ENCODE peak calls at places on chromosome 5, in four cellular contexts. B, S, X and T are unnamed samples.

GRCh38 chr5:171120986-171121622 is 187.9 kb upstream of the TLX3 start:
- DNase-seq in B (no peak), S (no peak), X (no peak), T (no peak)

GRCh38 chr5:79938468-79938867 is 52.6 kb downstream of the MTX3 start:
- DNase-seq in B (no peak), S (no peak), X (peak; percentile 96), T (no peak)

GRCh38 chr5:151173711-151174611 is 16.4 kb upstream of the ANXA6 start:
- DNase-seq in B (no peak), S (no peak), X (no peak), T (no peak)

GRCh38 chr5:124156408-124157027 is 589.9 kb downstream of the ZNF608 start:
- DNase-seq in B (peak; percentile 31), S (no peak), X (no peak), T (peak; percentile 61)

GRCh38 chr5:133688386-133688785 is 76.0 kb upstream of the FSTL4 start:
- DNase-seq in B (no peak), S (no peak), X (peak; percentile 52), T (no peak)

GRCh38 chr5:11069041-11069440 is 308.0 kb upstream of the DAP start:
- DNase-seq in B (no peak), S (no peak), X (no peak), T (no peak)

GRCh38 chr5:158770506-158770905 is 329.2 kb downstream of the EBF1 start:
- DNase-seq in B (no peak), S (no peak), X (peak; percentile 23), T (peak; percentile 56)

GRCh38 chr5:179154991-179155955 is 95.1 kb downstream of the ZNF354C start:
- DNase-seq in B (no peak), S (peak; percentile 64), X (no peak), T (no peak)

GRCh38 chr5:134125195-134126015 is 10.9 kb downstream of the TCF7 start:
- DNase-seq in B (peak; percentile 57), S (peak; percentile 82), X (peak; percentile 39), T (peak; percentile 97)

GRCh38 chr5:8628521-8628920 is 759.6 kb downstream of the MTRR start:
- DNase-seq in B (no peak), S (no peak), X (peak; percentile 52), T (no peak)

GRCh38 chr5:75526065-75526464 is 14.4 kb downstream of the POLK start:
- DNase-seq in B (no peak), S (no peak), X (no peak), T (no peak)

GRCh38 chr5:34957299-34957698 is 27.9 kb downstream of the DNAJC21 start:
- DNase-seq in B (no peak), S (no peak), X (no peak), T (peak; percentile 42)

GRCh38 chr5:66828551-66829421 is 232.6 kb downstream of the MAST4 start:
- DNase-seq in B (peak; percentile 83), S (peak; percentile 39), X (peak; percentile 89), T (peak; percentile 69)

GRCh38 chr5:66829826-66830225 is 233.6 kb downstream of the MAST4 start:
- DNase-seq in B (peak; percentile 24), S (no peak), X (peak; percentile 86), T (peak; percentile 54)

GRCh38 chr5:66826696-66827095 is 230.5 kb downstream of the MAST4 start:
- DNase-seq in B (no peak), S (no peak), X (no peak), T (no peak)

GRCh38 chr5:66826263-66826662 is 230.1 kb downstream of the MAST4 start:
- DNase-seq in B (no peak), S (no peak), X (no peak), T (no peak)

GRCh38 chr5:66828046-66828550 is 231.9 kb downstream of the MAST4 start:
- DNase-seq in B (no peak), S (no peak), X (no peak), T (no peak)
- H3K4me3 ChIP-seq in B (peak overlapping the region; percentile 49), S (peak overlapping the region; percentile 45), X (peak overlapping the region; percentile 54), T (peak overlapping the region; percentile 65)

GRCh38 chr5:38258319-38259061 is at the start of gene EGFLAM:
- DNase-seq in B (no peak), S (peak; percentile 83), X (peak; percentile 11), T (no peak)
- TF ChIP-seq CTCF in B (peak; percentile 51), S (peak; percentile 33), X (peak; percentile 8), T (peak; percentile 13)

GRCh38 chr5:962386-962785 is 46.2 kb upstream of the NKD2 start:
- DNase-seq in B (no peak), S (peak; percentile 20), X (no peak), T (no peak)
- H3K4me3 ChIP-seq in B (no peak overlapping the region), S (no peak overlapping the region), X (no peak overlapping the region), T (no peak overlapping the region)

DNA sequence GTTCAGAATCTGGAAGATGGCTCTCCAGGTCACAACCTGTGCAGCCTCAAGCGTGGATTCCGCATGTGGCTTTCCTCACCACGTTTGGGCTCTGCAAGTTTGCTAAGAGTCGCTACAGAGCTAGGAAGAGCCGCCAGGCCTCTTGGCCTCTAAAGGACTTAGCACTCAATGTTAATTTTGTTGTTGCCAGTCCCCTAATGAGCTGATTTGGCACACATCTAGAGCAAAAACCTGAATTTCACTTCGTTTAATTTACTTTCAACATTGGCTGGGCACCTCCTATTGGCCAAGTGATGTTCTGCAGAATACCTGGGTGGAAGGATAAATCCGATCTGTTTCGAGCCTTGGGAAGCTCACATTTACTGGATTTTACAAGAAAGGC is 65.8 kb upstream of the UNC5A start:
- DNase-seq in B (no peak), S (peak; percentile 50), X (no peak), T (no peak)
- TF ChIP-seq CTCF in B (peak; percentile 47), S (peak; percentile 43), X (peak; percentile 25), T (peak; percentile 19)

GRCh38 chr5:17282283-17283120 is 65.1 kb downstream of the BASP1 start:
- DNase-seq in B (peak; percentile 35), S (no peak), X (no peak), T (peak; percentile 6)
- H3K4me3 ChIP-seq in B (no peak overlapping the region), S (no peak overlapping the region), X (no peak overlapping the region), T (no peak overlapping the region)

DNA sequence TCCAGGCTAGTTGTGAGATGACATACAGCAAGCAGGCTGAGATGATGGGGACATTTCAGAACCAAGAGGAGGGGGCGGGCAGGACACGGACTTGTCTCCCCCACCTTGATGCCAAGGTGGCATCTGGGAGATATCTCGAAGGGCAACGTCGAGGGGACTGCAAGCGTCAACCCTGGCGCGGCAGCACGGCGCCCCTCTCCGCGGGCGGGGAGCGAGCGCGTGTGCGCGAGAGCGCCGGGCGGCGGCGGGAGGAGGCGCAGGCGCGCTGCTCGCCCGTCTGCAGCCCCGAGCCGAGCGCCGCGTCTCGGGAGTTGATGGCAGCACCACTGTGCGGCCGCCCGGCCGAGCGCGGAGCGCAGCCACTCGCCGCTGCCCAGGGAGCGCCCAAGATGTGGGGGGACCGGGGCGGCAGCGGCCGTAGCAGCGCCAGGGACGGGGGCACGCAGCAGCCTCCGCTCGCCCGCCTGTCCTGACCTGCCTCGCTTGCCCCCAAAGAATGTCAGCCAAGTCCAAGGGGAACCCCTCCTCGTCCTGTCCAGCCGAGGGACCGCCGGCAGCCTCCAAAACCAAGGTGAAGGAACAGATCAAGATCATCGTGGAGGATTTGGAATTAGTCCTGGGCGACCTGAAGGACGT is at the start of gene PRR16:
- DNase-seq in B (peak; percentile 45), S (peak; percentile 90), X (peak; percentile 73), T (peak; percentile 64)
- TF ChIP-seq CTCF in B (peak; percentile 17), S (peak; percentile 31), X (no peak), T (no peak)